ENCODE peak calls at places on chromosomes 16 and 17, in five cellular contexts. Q, A, F, V and H are unnamed samples.
A peak's percentile ranks its signal among the peaks of the same experiment; 100 is the strongest.

GRCh38 chr16:70598937-70599503 is 47.3 kb upstream of the IL34 start:
- DNase-seq in Q (no peak), A (no peak), F (no peak), V (no peak), H (no peak)

GRCh38 chr16:49121636-49122035 is 160.0 kb downstream of the CBLN1 start:
- DNase-seq in Q (no peak), A (no peak), F (no peak), V (no peak), H (no peak)

GRCh38 chr17:44389723-44390202 is 314 bp upstream of the ITGA2B start:
- DNase-seq in Q (no peak), A (no peak), F (no peak), V (no peak), H (no peak)

GRCh38 chr17:37327341-37328090 is 48.3 kb upstream of the C17orf78 start:
- DNase-seq in Q (peak; percentile 94), A (no peak), F (no peak), V (no peak), H (peak; percentile 90)

GRCh38 chr17:50477976-50478375 is 684 bp upstream of the RSAD1 start:
- DNase-seq in Q (no peak), A (no peak), F (no peak), V (no peak), H (no peak)

GRCh38 chr16:82846806-82847205 is 220.0 kb downstream of the CDH13 start:
- DNase-seq in Q (no peak), A (no peak), F (no peak), V (no peak), H (peak; percentile 33)

GRCh38 chr16:84647830-84648594 is at the start of gene KLHL36:
- DNase-seq in Q (no peak), A (peak; percentile 65), F (peak; percentile 82), V (no peak), H (peak; percentile 31)

GRCh38 chr17:77957215-77957868 is 1.2 kb upstream of the TNRC6C start:
- DNase-seq in Q (peak; percentile 29), A (peak; percentile 38), F (peak; percentile 34), V (no peak), H (peak; percentile 45)

GRCh38 chr16:58025351-58026138 is at the start of gene MMP15:
- DNase-seq in Q (peak; percentile 50), A (peak; percentile 99), F (peak; percentile 75), V (no peak), H (peak; percentile 64)

GRCh38 chr16:4391635-4392381 is 20.2 kb downstream of the VASN start:
- DNase-seq in Q (no peak), A (peak; percentile 82), F (no peak), V (no peak), H (no peak)

GRCh38 chr16:83176802-83177201 is 550.0 kb downstream of the CDH13 start:
- DNase-seq in Q (no peak), A (no peak), F (no peak), V (no peak), H (no peak)

GRCh38 chr16:75526032-75526790 is 9.7 kb downstream of the CHST5 start:
- DNase-seq in Q (no peak), A (no peak), F (no peak), V (no peak), H (no peak)

GRCh38 chr17:82037889-82038195 is 345 bp upstream of the DCXR start:
- DNase-seq in Q (no peak), A (no peak), F (no peak), V (no peak), H (no peak)

GRCh38 chr16:74936902-74937560 is 47.9 kb downstream of the WDR59 start:
- DNase-seq in Q (peak; percentile 95), A (no peak), F (no peak), V (no peak), H (peak; percentile 72)

GRCh38 chr16:46836521-46837292 is 5.7 kb upstream of the C16orf87 start:
- DNase-seq in Q (no peak), A (no peak), F (no peak), V (no peak), H (no peak)

GRCh38 chr17:58172369-58173071 is 5.7 kb downstream of the OR4D2 start:
- DNase-seq in Q (peak; percentile 4), A (peak; percentile 86), F (peak; percentile 68), V (no peak), H (peak; percentile 42)

GRCh38 chr17:74752822-74753401 is 4.5 kb downstream of the NHERF1 start:
- DNase-seq in Q (no peak), A (no peak), F (no peak), V (no peak), H (no peak)

GRCh38 chr16:31420037-31420436 is 8.1 kb downstream of the COX6A2 start:
- DNase-seq in Q (no peak), A (no peak), F (no peak), V (no peak), H (no peak)

GRCh38 chr16:75320435-75320834 is 69.0 kb upstream of the BCAR1 start:
- DNase-seq in Q (no peak), A (no peak), F (no peak), V (no peak), H (no peak)

GRCh38 chr17:39622380-39623006 is 4.3 kb upstream of the PPP1R1B start:
- DNase-seq in Q (no peak), A (peak; percentile 21), F (peak; percentile 56), V (no peak), H (no peak)

GRCh38 chr17:76492250-76492988 is 8.8 kb downstream of the RHBDF2 start:
- DNase-seq in Q (no peak), A (no peak), F (no peak), V (no peak), H (no peak)

GRCh38 chr16:59121411-59121810 is 387.3 kb upstream of the GOT2 start:
- DNase-seq in Q (no peak), A (no peak), F (no peak), V (no peak), H (no peak)

GRCh38 chr17:74128456-74128855 is 75.0 kb upstream of the RPL38 start:
- DNase-seq in Q (no peak), A (no peak), F (no peak), V (no peak), H (no peak)

GRCh38 chr16:76900285-76901263 is 290.4 kb upstream of the MON1B start:
- DNase-seq in Q (no peak), A (no peak), F (no peak), V (no peak), H (no peak)

GRCh38 chr17:40778466-40778865 is 3.9 kb downstream of the KRT27 start:
- DNase-seq in Q (no peak), A (no peak), F (no peak), V (no peak), H (no peak)

GRCh38 chr17:57207396-57207795 is 48.9 kb upstream of the MSI2 start:
- DNase-seq in Q (no peak), A (no peak), F (no peak), V (no peak), H (no peak)

GRCh38 chr17:17751489-17751995 is 70.3 kb downstream of the RAI1 start:
- DNase-seq in Q (no peak), A (no peak), F (no peak), V (no peak), H (no peak)

GRCh38 chr17:31085563-31085962 is 9.2 kb upstream of the NF1 start:
- DNase-seq in Q (peak; percentile 85), A (no peak), F (no peak), V (no peak), H (peak; percentile 81)

GRCh38 chr16:3854740-3855139 is 25.8 kb downstream of the CREBBP start:
- DNase-seq in Q (no peak), A (no peak), F (no peak), V (no peak), H (peak; percentile 30)

GRCh38 chr16:13307255-13307654 is 405.9 kb downstream of the SHISA9 start:
- DNase-seq in Q (no peak), A (no peak), F (no peak), V (no peak), H (no peak)

GRCh38 chr16:53529529-53529928 is 26.5 kb upstream of the AKTIP start:
- DNase-seq in Q (no peak), A (no peak), F (no peak), V (no peak), H (no peak)

GRCh38 chr17:42744806-42745617 is at the start of gene EZH1:
- DNase-seq in Q (peak; percentile 86), A (peak; percentile 97), F (peak; percentile 100), V (peak; percentile 91), H (peak; percentile 91)
- TF ChIP-seq CTCF in Q (no peak), A (no peak), F (no peak), V (no peak), H (no peak)

GRCh38 chr16:54936979-54937672 is 6.5 kb downstream of the IRX5 start:
- DNase-seq in Q (no peak), A (peak; percentile 94), F (peak; percentile 50), V (no peak), H (peak; percentile 62)
- H3K4me3 ChIP-seq in Q (no peak overlapping the region), A (peak overlapping the region; percentile 65), F (peak overlapping the region; percentile 57), V (peak overlapping the region; percentile 47), H (peak overlapping the region; percentile 45)

GRCh38 chr16:67926181-67926742 is 5.4 kb downstream of the CTRL start:
- DNase-seq in Q (peak; percentile 30), A (peak; percentile 74), F (no peak), V (no peak), H (peak; percentile 63)
- TF ChIP-seq CTCF in Q (no peak), A (peak; percentile 22), F (no peak), V (no peak), H (peak; percentile 15)

DNA sequence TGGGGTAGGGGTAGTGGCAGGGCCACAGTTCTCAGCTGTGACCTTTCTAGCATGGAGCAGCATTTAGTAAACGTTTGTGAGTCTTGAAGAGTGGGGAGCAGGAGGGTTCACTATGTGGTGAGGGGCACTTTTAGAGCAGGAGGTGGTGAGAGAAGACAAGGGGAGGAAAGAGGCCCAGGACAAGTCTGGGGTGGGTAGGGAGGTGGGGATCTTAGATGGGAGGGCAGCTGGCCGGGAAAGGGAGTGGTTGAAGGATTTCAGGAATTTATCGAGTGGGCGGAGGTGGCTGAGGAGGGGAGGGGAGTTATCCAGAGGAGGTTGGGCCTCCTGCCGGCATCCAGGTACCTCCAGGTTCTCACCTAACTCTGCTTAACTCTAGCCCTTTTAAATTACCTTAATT is 1.9 kb downstream of the CLEC16A start:
- DNase-seq in Q (no peak), A (peak; percentile 83), F (no peak), V (no peak), H (peak; percentile 37)
- H3K4me3 ChIP-seq in Q (no peak overlapping the region), A (peak overlapping the region; percentile 93), F (no peak overlapping the region), V (no peak overlapping the region), H (no peak overlapping the region)

DNA sequence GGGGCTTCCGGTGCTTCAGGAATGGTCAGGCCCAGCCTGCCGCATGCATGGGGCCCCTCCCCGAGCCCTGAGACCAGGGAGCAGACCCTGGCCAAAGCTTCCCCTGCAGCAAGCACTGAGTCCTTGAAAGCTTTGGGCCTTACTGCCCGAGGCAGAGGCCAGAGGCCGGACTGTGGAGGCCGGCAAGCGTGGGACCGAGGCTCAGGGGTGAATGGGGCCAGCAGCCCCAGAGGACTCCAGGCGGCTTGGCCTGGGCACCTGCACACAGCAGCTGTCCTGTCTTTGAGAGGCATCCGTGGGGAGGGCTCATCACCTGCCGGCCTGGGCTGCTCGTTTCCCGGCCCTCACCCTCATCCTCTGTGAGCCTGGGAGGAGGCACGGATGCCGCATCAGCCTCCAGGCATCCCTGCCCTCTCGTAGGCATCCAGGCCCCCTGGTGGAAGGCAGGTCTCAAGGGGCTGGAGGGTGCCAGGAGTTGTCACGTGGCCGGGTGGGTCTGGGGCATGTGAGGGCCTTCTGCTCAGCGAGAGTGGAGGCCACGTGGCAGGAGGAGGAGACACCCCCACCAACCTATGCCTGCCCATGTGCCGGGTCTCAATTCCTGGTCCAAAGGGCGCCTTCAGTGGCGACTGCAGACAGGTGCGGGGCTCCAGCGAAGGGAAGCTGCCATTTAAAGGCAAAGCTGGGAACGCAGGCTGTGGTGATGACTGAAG is 31.4 kb downstream of the CACNA1H start:
- DNase-seq in Q (no peak), A (no peak), F (no peak), V (no peak), H (no peak)
- TF ChIP-seq CTCF in Q (peak; percentile 16), A (no peak), F (no peak), V (no peak), H (no peak)

GRCh38 chr17:9020096-9020823 is 1.1 kb upstream of the NTN1 start:
- DNase-seq in Q (no peak), A (no peak), F (no peak), V (peak; percentile 55), H (no peak)
- H3K4me3 ChIP-seq in Q (no peak overlapping the region), A (peak overlapping the region; percentile 67), F (peak overlapping the region; percentile 84), V (peak overlapping the region; percentile 73), H (no peak overlapping the region)